ENCODE peak calls at places on chromosomes 4 and X, in four cellular contexts. Q is stomach, J is adrenal gland, Z is EL. F is an unnamed sample.
A peak's percentile ranks its signal among the peaks of the same experiment; 100 is the strongest.

GRCh38 chrX:119853449-119853848 is 686 bp upstream of the UPF3B start:
- DNase-seq in Q (no peak), J (no peak), Z (no peak), F (no peak)

GRCh38 chr4:42656736-42656985 is 244 bp downstream of the ATP8A1 start:
- DNase-seq in Q (no peak), J (no peak), Z (no peak), F (no peak)

GRCh38 chr4:2071252-2071911 is 12.3 kb downstream of the NAT8L start:
- DNase-seq in Q (no peak), J (no peak), Z (no peak), F (no peak)

GRCh38 chr4:159238631-159239030 is 135.8 kb downstream of the RAPGEF2 start:
- DNase-seq in Q (no peak), J (no peak), Z (no peak), F (no peak)

GRCh38 chr4:125313989-125314602 is 659 bp upstream of the FAT4 start:
- DNase-seq in Q (no peak), J (no peak), Z (peak; percentile 9), F (no peak)

GRCh38 chr4:10893417-10893816 is 208.8 kb upstream of the CLNK start:
- DNase-seq in Q (no peak), J (no peak), Z (no peak), F (no peak)

GRCh38 chr4:177596035-177596434 is 153.8 kb upstream of the AGA start:
- DNase-seq in Q (no peak), J (peak; percentile 70), Z (peak; percentile 84), F (peak; percentile 23)

GRCh38 chr4:59122626-59123025 is 2012.4 kb upstream of the IGFBP7 start:
- DNase-seq in Q (no peak), J (no peak), Z (no peak), F (no peak)

GRCh38 chr4:158282252-158282651 is 72.0 kb downstream of the TMEM144 start:
- DNase-seq in Q (no peak), J (no peak), Z (peak; percentile 20), F (no peak)

GRCh38 chr4:16661813-16662212 is 236.6 kb downstream of the LDB2 start:
- DNase-seq in Q (no peak), J (no peak), Z (no peak), F (no peak)

GRCh38 chr4:157792716-157793115 is 380.1 kb downstream of the GASK1B start:
- DNase-seq in Q (no peak), J (no peak), Z (no peak), F (no peak)

GRCh38 chrX:53795583-53795982 is 109.1 kb upstream of the HUWE1 start:
- DNase-seq in Q (no peak), J (no peak), Z (no peak), F (no peak)

GRCh38 chr4:83074086-83074704 is 39.2 kb downstream of the COPS4 start:
- DNase-seq in Q (no peak), J (peak; percentile 48), Z (peak; percentile 76), F (no peak)

GRCh38 chr4:1487106-1487505 is 80.9 kb upstream of the NKX1-1 start:
- DNase-seq in Q (no peak), J (no peak), Z (no peak), F (peak; percentile 2)

GRCh38 chr4:113776679-113777078 is 15.1 kb upstream of the CAMK2D start:
- DNase-seq in Q (no peak), J (no peak), Z (no peak), F (no peak)

GRCh38 chrX:17403231-17403691 is 28.3 kb downstream of the NHS start:
- DNase-seq in Q (peak; percentile 57), J (no peak), Z (no peak), F (no peak)

GRCh38 chr4:151045907-151046306 is 30.8 kb upstream of the LRBA start:
- DNase-seq in Q (no peak), J (no peak), Z (peak; percentile 3), F (no peak)

GRCh38 chr4:184647391-184648101 is 1.7 kb downstream of the CASP3 start:
- DNase-seq in Q (no peak), J (no peak), Z (peak; percentile 29), F (no peak)

GRCh38 chrX:114675365-114675764 is 91.5 kb downstream of the HTR2C start:
- DNase-seq in Q (no peak), J (no peak), Z (peak; percentile 32), F (no peak)

GRCh38 chrX:40130207-40130606 is 32.4 kb upstream of the BCOR start:
- DNase-seq in Q (no peak), J (no peak), Z (peak; percentile 86), F (no peak)

GRCh38 chr4:52873861-52874343 is 11.8 kb downstream of the RASL11B start:
- DNase-seq in Q (no peak), J (no peak), Z (no peak), F (no peak)

GRCh38 chrX:153153516-153153915 is 25.6 kb upstream of the MAGEA1 start:
- DNase-seq in Q (no peak), J (no peak), Z (no peak), F (no peak)

GRCh38 chr4:5706486-5707290 is 1.7 kb downstream of the EVC2 start:
- DNase-seq in Q (no peak), J (no peak), Z (peak; percentile 6), F (no peak)

GRCh38 chrX:154378059-154378798 is 866 bp upstream of the EMD start:
- DNase-seq in Q (peak; percentile 70), J (peak; percentile 64), Z (peak; percentile 66), F (peak; percentile 74)

GRCh38 chrX:21721175-21721574 is 36.7 kb downstream of the SMPX start:
- DNase-seq in Q (no peak), J (no peak), Z (no peak), F (no peak)

GRCh38 chr4:176729489-176729888 is 63.2 kb downstream of the VEGFC start:
- DNase-seq in Q (no peak), J (no peak), Z (no peak), F (no peak)

GRCh38 chr4:153512952-153513500 is 46.9 kb downstream of the TMEM131L start:
- DNase-seq in Q (no peak), J (no peak), Z (peak; percentile 4), F (no peak)

GRCh38 chrX:108270739-108271396 is 167.4 kb downstream of the COL4A6 start:
- DNase-seq in Q (no peak), J (no peak), Z (peak; percentile 39), F (no peak)

GRCh38 chr4:47640911-47641310 is 155.8 kb downstream of the ATP10D start:
- DNase-seq in Q (no peak), J (no peak), Z (peak; percentile 34), F (no peak)

GRCh38 chr4:17781831-17782287 is 438 bp upstream of the FAM184B start:
- DNase-seq in Q (no peak), J (no peak), Z (no peak), F (no peak)

GRCh38 chrX:55008571-55009358 is 8.6 kb downstream of the APEX2 start:
- DNase-seq in Q (no peak), J (no peak), Z (peak; percentile 67), F (no peak)

GRCh38 chrX:103774070-103774642 is 2.5 kb upstream of the PLP1 start:
- DNase-seq in Q (no peak), J (peak; percentile 27), Z (peak; percentile 41), F (no peak)

GRCh38 chr4:138062929-138063328 is 179.2 kb downstream of the SLC7A11 start:
- DNase-seq in Q (no peak), J (no peak), Z (peak; percentile 54), F (no peak)

GRCh38 chr4:150982557-150983233 is 32.4 kb downstream of the LRBA start:
- DNase-seq in Q (no peak), J (no peak), Z (no peak), F (no peak)